ENCODE peak calls at places on chromosomes 3 and 15, in nine cellular contexts. One of them, this sample, is unnamed.

GRCh38 chr3:50174517-50174895 is 16.9 kb upstream of the GNAT1 start:
- DNase-seq in activated CD8-positive, alpha-beta T cell treated with anti-CD3 and anti-CD28 coated beads for 36 hours: no peak
- DNase-seq in A549: no peak
- DNase-seq in nephron progenitor cell: no peak
- DNase-seq in cardiac fibroblast: no peak
- DNase-seq in stimulated activated CD4-positive, alpha-beta T cell treated with anti-CD3 and anti-CD28 coated beads, Interleukin-1b, Interleukin-23, amount 100 ng/mL, for 24 hours: no peak
- DNase-seq in kidney glomerular epithelial cell: no peak
- DNase-seq in lower leg skin: no peak
- DNase-seq in NCI-H446 treated with DMSO at 0.1 percent for 48 hours: no peak
- DNase-seq in this sample: no peak

GRCh38 chr3:6733699-6734394 is 127.1 kb upstream of the GRM7 start:
- DNase-seq in activated CD8-positive, alpha-beta T cell treated with anti-CD3 and anti-CD28 coated beads for 36 hours: no peak
- DNase-seq in A549: no peak
- DNase-seq in nephron progenitor cell: no peak
- DNase-seq in cardiac fibroblast: no peak
- DNase-seq in stimulated activated CD4-positive, alpha-beta T cell treated with anti-CD3 and anti-CD28 coated beads, Interleukin-1b, Interleukin-23, amount 100 ng/mL, for 24 hours: no peak
- DNase-seq in kidney glomerular epithelial cell: no peak
- DNase-seq in lower leg skin: no peak
- DNase-seq in NCI-H446 treated with DMSO at 0.1 percent for 48 hours: no peak
- DNase-seq in this sample: no peak

GRCh38 chr15:41022487-41023090 is 69.3 kb downstream of the CHAC1 start:
- DNase-seq in activated CD8-positive, alpha-beta T cell treated with anti-CD3 and anti-CD28 coated beads for 36 hours: peak; percentile 49
- DNase-seq in A549: peak; percentile 31
- DNase-seq in nephron progenitor cell: peak; percentile 46
- DNase-seq in cardiac fibroblast: peak; percentile 72
- DNase-seq in stimulated activated CD4-positive, alpha-beta T cell treated with anti-CD3 and anti-CD28 coated beads, Interleukin-1b, Interleukin-23, amount 100 ng/mL, for 24 hours: peak; percentile 0
- DNase-seq in kidney glomerular epithelial cell: peak; percentile 10
- DNase-seq in lower leg skin: peak; percentile 71
- DNase-seq in NCI-H446 treated with DMSO at 0.1 percent for 48 hours: no peak
- DNase-seq in this sample: peak; percentile 33

GRCh38 chr3:142694225-142694624 is 29.6 kb upstream of the TRPC1 start:
- DNase-seq in activated CD8-positive, alpha-beta T cell treated with anti-CD3 and anti-CD28 coated beads for 36 hours: no peak
- DNase-seq in A549: no peak
- DNase-seq in nephron progenitor cell: no peak
- DNase-seq in cardiac fibroblast: no peak
- DNase-seq in stimulated activated CD4-positive, alpha-beta T cell treated with anti-CD3 and anti-CD28 coated beads, Interleukin-1b, Interleukin-23, amount 100 ng/mL, for 24 hours: no peak
- DNase-seq in kidney glomerular epithelial cell: no peak
- DNase-seq in lower leg skin: no peak
- DNase-seq in NCI-H446 treated with DMSO at 0.1 percent for 48 hours: no peak
- DNase-seq in this sample: no peak

GRCh38 chr3:462851-463250 is 266.3 kb downstream of the CHL1 start:
- DNase-seq in activated CD8-positive, alpha-beta T cell treated with anti-CD3 and anti-CD28 coated beads for 36 hours: no peak
- DNase-seq in A549: no peak
- DNase-seq in nephron progenitor cell: no peak
- DNase-seq in cardiac fibroblast: no peak
- DNase-seq in stimulated activated CD4-positive, alpha-beta T cell treated with anti-CD3 and anti-CD28 coated beads, Interleukin-1b, Interleukin-23, amount 100 ng/mL, for 24 hours: no peak
- DNase-seq in kidney glomerular epithelial cell: no peak
- DNase-seq in lower leg skin: no peak
- DNase-seq in NCI-H446 treated with DMSO at 0.1 percent for 48 hours: no peak
- DNase-seq in this sample: no peak

GRCh38 chr15:31266712-31267111 is 59.9 kb upstream of the KLF13 start:
- DNase-seq in activated CD8-positive, alpha-beta T cell treated with anti-CD3 and anti-CD28 coated beads for 36 hours: no peak
- DNase-seq in A549: no peak
- DNase-seq in nephron progenitor cell: no peak
- DNase-seq in cardiac fibroblast: no peak
- DNase-seq in stimulated activated CD4-positive, alpha-beta T cell treated with anti-CD3 and anti-CD28 coated beads, Interleukin-1b, Interleukin-23, amount 100 ng/mL, for 24 hours: no peak
- DNase-seq in kidney glomerular epithelial cell: no peak
- DNase-seq in lower leg skin: no peak
- DNase-seq in NCI-H446 treated with DMSO at 0.1 percent for 48 hours: no peak
- DNase-seq in this sample: no peak

GRCh38 chr3:187616307-187616939 is 53.8 kb downstream of the SST start:
- DNase-seq in activated CD8-positive, alpha-beta T cell treated with anti-CD3 and anti-CD28 coated beads for 36 hours: peak; percentile 77
- DNase-seq in A549: peak; percentile 18
- DNase-seq in nephron progenitor cell: peak; percentile 61
- DNase-seq in cardiac fibroblast: peak; percentile 71
- DNase-seq in stimulated activated CD4-positive, alpha-beta T cell treated with anti-CD3 and anti-CD28 coated beads, Interleukin-1b, Interleukin-23, amount 100 ng/mL, for 24 hours: peak; percentile 45
- DNase-seq in kidney glomerular epithelial cell: peak; percentile 53
- DNase-seq in lower leg skin: no peak
- DNase-seq in NCI-H446 treated with DMSO at 0.1 percent for 48 hours: no peak
- DNase-seq in this sample: peak; percentile 51

GRCh38 chr15:68256675-68257450 is 20.7 kb upstream of the FEM1B start:
- DNase-seq in activated CD8-positive, alpha-beta T cell treated with anti-CD3 and anti-CD28 coated beads for 36 hours: peak; percentile 72
- DNase-seq in A549: peak; percentile 64
- DNase-seq in nephron progenitor cell: peak; percentile 89
- DNase-seq in cardiac fibroblast: peak; percentile 98
- DNase-seq in stimulated activated CD4-positive, alpha-beta T cell treated with anti-CD3 and anti-CD28 coated beads, Interleukin-1b, Interleukin-23, amount 100 ng/mL, for 24 hours: no peak
- DNase-seq in kidney glomerular epithelial cell: peak; percentile 53
- DNase-seq in lower leg skin: peak; percentile 97
- DNase-seq in NCI-H446 treated with DMSO at 0.1 percent for 48 hours: no peak
- DNase-seq in this sample: no peak